ENCODE peak calls at places on chromosomes 6 and 20, in nine cellular contexts. Y is chondrocyte; O is AG04450; N is nephron progenitor cell; L is Panc1; T is CD4-positive, alpha-beta T cell; I is astrocyte of the cerebellum; K is lower leg skin; C is AG10803. R is an unnamed sample.

GRCh38 chr6:111803804-111804203 is 69.4 kb downstream of the FYN start:
- DNase-seq in Y (no peak), O (peak), N (no peak), L (no peak), T (no peak), I (peak), K (no peak), C (no peak), R (no peak)

GRCh38 chr20:47125553-47126373 is 230.7 kb downstream of the ZMYND8 start:
- DNase-seq in Y (no peak), O (no peak), N (no peak), L (no peak), T (no peak), I (no peak), K (peak), C (peak), R (peak)

GRCh38 chr20:16052406-16052805 is 520.8 kb downstream of the KIF16B start:
- DNase-seq in Y (no peak), O (no peak), N (no peak), L (no peak), T (no peak), I (no peak), K (no peak), C (no peak), R (no peak)

GRCh38 chr20:48765359-48765758 is 62.4 kb downstream of the PREX1 start:
- DNase-seq in Y (no peak), O (no peak), N (no peak), L (no peak), T (no peak), I (no peak), K (no peak), C (no peak), R (no peak)

GRCh38 chr20:17537959-17538358 is 6.8 kb upstream of the BFSP1 start:
- DNase-seq in Y (no peak), O (no peak), N (no peak), L (no peak), T (no peak), I (no peak), K (no peak), C (no peak), R (no peak)

GRCh38 chr6:159608961-159609673 is 83.9 kb downstream of the SOD2 start:
- DNase-seq in Y (no peak), O (no peak), N (peak), L (peak), T (no peak), I (peak), K (no peak), C (peak), R (no peak)

GRCh38 chr6:63307581-63308246 is 12.1 kb downstream of the LGSN start:
- DNase-seq in Y (no peak), O (peak), N (no peak), L (peak), T (no peak), I (no peak), K (no peak), C (peak), R (peak)

GRCh38 chr6:106134906-106135634 is 48.9 kb downstream of the PRDM1 start:
- DNase-seq in Y (no peak), O (no peak), N (peak), L (peak), T (no peak), I (no peak), K (peak), C (peak), R (no peak)

GRCh38 chr20:6184086-6184485 is 61.3 kb upstream of the FERMT1 start:
- DNase-seq in Y (no peak), O (no peak), N (no peak), L (no peak), T (no peak), I (no peak), K (no peak), C (no peak), R (no peak)

GRCh38 chr6:133502451-133503259 is 261.5 kb downstream of the EYA4 start:
- DNase-seq in Y (no peak), O (peak), N (no peak), L (no peak), T (no peak), I (peak), K (peak), C (peak), R (peak)

GRCh38 chr20:43666376-43667328 is at the start of gene MYBL2:
- DNase-seq in Y (peak), O (no peak), N (peak), L (no peak), T (peak), I (no peak), K (no peak), C (peak), R (peak)

GRCh38 chr6:134908906-134909516 is 40.9 kb downstream of the ALDH8A1 start:
- DNase-seq in Y (no peak), O (peak), N (no peak), L (peak), T (no peak), I (peak), K (peak), C (peak), R (peak)

GRCh38 chr20:51511861-51512619 is 30.5 kb downstream of the NFATC2 start:
- DNase-seq in Y (no peak), O (no peak), N (no peak), L (no peak), T (no peak), I (no peak), K (no peak), C (no peak), R (no peak)

GRCh38 chr6:44247338-44248302 is 719 bp downstream of the HSP90AB1 start:
- DNase-seq in Y (peak), O (no peak), N (peak), L (no peak), T (peak), I (no peak), K (peak), C (peak), R (no peak)

GRCh38 chr6:77447254-77447653 is 16.0 kb downstream of the HTR1B start:
- DNase-seq in Y (no peak), O (no peak), N (no peak), L (no peak), T (no peak), I (no peak), K (no peak), C (peak), R (no peak)

GRCh38 chr6:15434263-15434662 is 188.4 kb downstream of the JARID2 start:
- DNase-seq in Y (no peak), O (no peak), N (no peak), L (no peak), T (no peak), I (no peak), K (peak), C (no peak), R (no peak)

GRCh38 chr6:26234421-26235239 is 130.4 kb upstream of the BTN3A2 start:
- DNase-seq in Y (no peak), O (no peak), N (peak), L (no peak), T (peak), I (peak), K (no peak), C (peak), R (no peak)

GRCh38 chr6:112237644-112238043 is 16.7 kb downstream of the LAMA4 start:
- DNase-seq in Y (no peak), O (peak), N (no peak), L (no peak), T (no peak), I (peak), K (no peak), C (peak), R (no peak)

GRCh38 chr20:6485376-6485775 is 282.1 kb upstream of the BMP2 start:
- DNase-seq in Y (no peak), O (no peak), N (no peak), L (no peak), T (no peak), I (no peak), K (no peak), C (no peak), R (no peak)

GRCh38 chr6:2363211-2363610 is 117.8 kb upstream of the GMDS start:
- DNase-seq in Y (no peak), O (no peak), N (no peak), L (no peak), T (no peak), I (no peak), K (no peak), C (no peak), R (no peak)

GRCh38 chr6:25692472-25692871 is 40.5 kb downstream of the SCGN start:
- DNase-seq in Y (no peak), O (no peak), N (no peak), L (no peak), T (no peak), I (no peak), K (no peak), C (no peak), R (peak)

GRCh38 chr6:133805876-133806275 is 83.0 kb upstream of the TCF21 start:
- DNase-seq in Y (no peak), O (no peak), N (no peak), L (no peak), T (no peak), I (no peak), K (no peak), C (no peak), R (no peak)

GRCh38 chr6:149823013-149823412 is 41.1 kb downstream of the LRP11 start:
- DNase-seq in Y (no peak), O (no peak), N (no peak), L (no peak), T (no peak), I (no peak), K (no peak), C (no peak), R (no peak)

GRCh38 chr6:5044866-5045265 is 40.3 kb upstream of the PPP1R3G start:
- DNase-seq in Y (no peak), O (no peak), N (no peak), L (no peak), T (no peak), I (no peak), K (no peak), C (peak), R (no peak)

GRCh38 chr6:45299096-45299581 is 29.0 kb upstream of the RUNX2 start:
- DNase-seq in Y (no peak), O (no peak), N (no peak), L (no peak), T (no peak), I (no peak), K (no peak), C (no peak), R (no peak)

GRCh38 chr20:35257175-35257909 is 20.6 kb downstream of the MMP24OS start:
- DNase-seq in Y (peak), O (no peak), N (no peak), L (no peak), T (no peak), I (no peak), K (no peak), C (peak), R (no peak)

GRCh38 chr6:5869261-5869660 is 137.5 kb downstream of the NRN1 start:
- DNase-seq in Y (no peak), O (no peak), N (no peak), L (no peak), T (no peak), I (no peak), K (no peak), C (no peak), R (no peak)

GRCh38 chr6:399785-400517 is 8.4 kb downstream of the IRF4 start:
- DNase-seq in Y (no peak), O (no peak), N (no peak), L (no peak), T (peak), I (no peak), K (no peak), C (no peak), R (no peak)

GRCh38 chr6:119390276-119390793 is 40.8 kb upstream of the MAN1A1 start:
- DNase-seq in Y (no peak), O (no peak), N (no peak), L (no peak), T (no peak), I (no peak), K (no peak), C (peak), R (no peak)

GRCh38 chr6:158849899-158850806 is 31.0 kb upstream of the EZR start:
- DNase-seq in Y (no peak), O (peak), N (no peak), L (peak), T (peak), I (peak), K (no peak), C (peak), R (peak)

GRCh38 chr20:62752181-62752670 is 43.6 kb downstream of the NTSR1 start:
- DNase-seq in Y (peak), O (no peak), N (peak), L (no peak), T (no peak), I (no peak), K (no peak), C (no peak), R (no peak)

GRCh38 chr6:119079288-119079809 is 885 bp upstream of the FAM184A start:
- DNase-seq in Y (no peak), O (no peak), N (no peak), L (no peak), T (no peak), I (peak), K (no peak), C (peak), R (no peak)

GRCh38 chr6:72246926-72247325 is 360.6 kb downstream of the RIMS1 start:
- DNase-seq in Y (no peak), O (no peak), N (no peak), L (peak), T (no peak), I (no peak), K (no peak), C (no peak), R (no peak)
- TF ChIP-seq CTCF in Y (peak), O (peak), N (no peak), L (peak), T (no peak), I (no peak), K (no peak), C (no peak), R (no peak)

DNA sequence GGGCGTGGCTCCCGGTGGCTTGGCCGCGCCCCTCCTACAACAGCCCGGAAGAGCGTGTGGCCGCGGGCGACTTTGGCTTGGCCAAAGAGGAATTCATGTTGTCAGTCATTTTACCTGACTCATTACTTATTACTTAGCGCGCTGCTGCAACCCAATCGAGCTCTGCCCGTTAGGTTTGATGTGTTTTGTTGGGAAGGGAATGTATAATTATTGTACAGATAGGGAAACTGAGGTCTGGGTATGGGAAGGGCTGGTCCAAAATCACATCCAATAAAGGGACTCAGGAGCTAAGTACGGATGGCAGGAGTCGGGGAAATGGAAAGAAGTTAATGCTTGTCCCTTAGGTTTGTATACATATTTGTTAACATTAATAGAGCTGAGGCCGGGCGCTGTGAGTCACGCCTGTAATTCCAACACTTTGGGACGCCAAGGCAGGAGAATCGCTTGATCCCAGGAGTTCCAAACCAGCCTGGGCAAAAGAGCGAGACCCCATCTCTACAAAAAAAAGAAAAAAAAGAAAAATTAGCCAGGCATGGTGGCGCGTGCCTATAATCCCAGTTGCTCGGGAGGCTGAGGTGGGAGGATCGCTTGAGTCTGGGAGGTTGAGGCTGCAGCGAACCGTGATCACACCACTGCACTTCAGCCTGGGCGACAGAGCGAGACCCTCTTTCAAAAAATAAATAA is 639 bp upstream of the ZNF335 start:
- DNase-seq in Y (peak), O (no peak), N (no peak), L (no peak), T (no peak), I (no peak), K (peak), C (no peak), R (no peak)
- TF ChIP-seq CTCF in Y (no peak), O (no peak), N (no peak), L (no peak), T (no peak), I (no peak), K (no peak), C (no peak), R (no peak)

GRCh38 chr6:50381106-50381415 is 331.3 kb upstream of the DEFB112 start:
- DNase-seq in Y (no peak), O (no peak), N (peak), L (no peak), T (no peak), I (no peak), K (no peak), C (no peak), R (no peak)
- TF ChIP-seq CTCF in Y (peak), O (peak), N (peak), L (peak), T (no peak), I (no peak), K (no peak), C (no peak), R (peak)

DNA sequence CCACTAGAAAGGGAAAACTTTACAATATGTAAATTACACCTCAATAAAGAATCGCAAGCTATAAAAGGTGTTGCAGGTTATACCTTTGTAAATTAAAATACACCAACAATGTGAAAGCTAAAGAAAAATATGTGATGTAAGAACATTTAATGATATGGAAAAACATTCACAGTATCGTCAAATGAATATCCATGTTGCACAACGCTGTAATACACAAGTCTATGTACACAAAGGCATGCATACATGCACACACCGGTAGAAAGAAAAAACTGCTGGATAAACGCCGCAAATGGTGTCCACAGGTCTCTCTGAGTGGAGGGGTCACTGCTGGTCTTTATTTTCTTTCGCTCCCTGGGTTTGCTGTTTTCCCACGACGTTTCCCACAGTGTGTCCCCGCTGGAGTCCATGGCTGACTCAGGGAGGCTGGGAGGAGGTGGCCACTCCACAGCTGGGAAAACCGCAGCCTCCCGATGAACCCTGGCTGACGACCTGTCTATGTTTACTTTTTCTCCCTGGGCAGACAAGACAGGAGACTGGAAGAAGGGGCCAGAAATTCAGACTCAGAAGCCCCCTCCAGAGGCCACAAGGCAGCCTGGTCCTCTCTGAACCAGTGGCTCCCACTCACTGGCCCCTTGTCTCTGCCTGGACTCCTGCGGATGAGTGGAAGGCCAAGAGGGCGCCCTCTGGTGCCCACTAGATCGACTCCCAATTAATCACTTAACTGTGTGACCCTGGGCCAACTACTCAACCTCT is 13.0 kb upstream of the BPI start:
- DNase-seq in Y (peak), O (peak), N (peak), L (no peak), T (no peak), I (peak), K (no peak), C (peak), R (no peak)
- TF ChIP-seq CTCF in Y (peak), O (peak), N (peak), L (peak), T (no peak), I (peak), K (no peak), C (peak), R (peak)

DNA sequence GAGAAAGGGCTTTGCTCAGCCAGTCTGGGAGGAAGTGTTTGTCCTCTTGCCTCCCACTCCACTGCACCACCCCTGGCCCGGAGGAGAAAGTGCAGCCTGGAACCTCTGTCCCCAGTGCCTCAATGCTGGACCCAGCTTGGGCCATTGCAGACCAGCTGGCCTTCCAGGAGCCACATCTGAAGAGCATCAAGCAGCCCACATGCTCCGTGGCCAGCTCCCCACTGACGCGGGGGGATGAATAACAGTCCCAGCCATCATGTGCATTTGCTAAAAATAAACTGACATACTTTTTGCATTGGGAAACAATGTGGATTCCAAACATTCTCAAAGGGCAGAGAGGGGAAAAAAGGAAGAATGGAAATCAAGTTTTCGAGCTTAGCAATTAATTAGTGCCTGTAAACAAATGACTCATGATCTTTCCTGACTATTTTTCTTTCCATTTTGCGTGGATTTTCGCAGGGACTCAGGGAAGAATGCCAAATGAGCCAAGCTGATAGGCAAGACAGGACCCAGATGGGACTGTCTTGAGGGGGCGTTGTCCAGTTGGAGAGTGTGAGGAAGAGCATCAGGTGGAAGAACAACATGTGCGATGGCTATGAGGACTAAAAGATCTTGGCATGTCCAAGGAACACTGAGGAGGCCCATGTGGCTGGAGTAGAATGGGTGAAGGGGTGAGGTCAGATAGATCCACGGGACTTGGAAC is 34.1 kb downstream of the CEBPB start:
- DNase-seq in Y (no peak), O (peak), N (no peak), L (no peak), T (no peak), I (peak), K (peak), C (peak), R (peak)
- TF ChIP-seq CTCF in Y (peak), O (peak), N (no peak), L (no peak), T (no peak), I (peak), K (no peak), C (peak), R (peak)

DNA sequence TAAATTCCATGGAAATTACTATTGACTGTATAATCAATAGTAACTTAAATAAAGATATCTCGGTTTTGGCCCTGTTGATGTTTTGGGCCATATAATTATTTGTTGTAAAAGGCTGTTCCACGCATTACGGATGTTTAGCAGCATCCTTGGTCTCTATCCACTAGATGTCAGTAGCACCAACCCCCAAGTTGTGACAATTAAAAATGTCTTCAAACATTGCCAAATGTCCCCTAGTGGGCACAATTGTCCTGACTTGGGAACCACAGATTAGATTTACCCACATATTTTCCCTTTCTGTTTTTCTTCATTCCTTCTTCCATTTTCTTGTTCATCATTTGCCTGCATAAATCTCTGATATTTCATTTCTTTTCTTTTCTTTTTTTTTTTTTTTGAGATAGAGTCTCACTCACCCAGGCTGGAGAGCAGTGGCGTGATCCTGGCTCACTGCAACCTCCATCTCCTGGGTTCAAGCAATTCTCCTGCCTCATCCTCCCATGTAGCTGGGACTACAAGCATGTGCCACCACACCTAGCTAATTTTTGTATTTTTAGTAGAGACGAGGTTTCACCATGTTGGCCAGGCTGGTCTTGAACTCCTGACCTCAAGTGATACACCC is 13.6 kb upstream of the WFDC8 start:
- DNase-seq in Y (no peak), O (no peak), N (no peak), L (peak), T (no peak), I (no peak), K (no peak), C (peak), R (no peak)
- TF ChIP-seq CTCF in Y (peak), O (peak), N (peak), L (peak), T (peak), I (peak), K (no peak), C (peak), R (peak)